ENCODE peak calls at places on chromosomes 2 and 18, in six cellular contexts. N is activated effector memory CD4-positive, alpha-beta T cell treated with Interleukin-2 at 50 U/mL for 16 hours; V is substantia nigra; B is AG08395; I is fibroblast of the conjunctiva; E is H54. U is an unnamed sample.

GRCh38 chr18:26440644-26441043 is 107.7 kb downstream of the KCTD1 start:
- DNase-seq in N (no peak), V (no peak), B (no peak), I (no peak), E (no peak), U (no peak)

GRCh38 chr2:75545387-75545786 is 15.4 kb downstream of the EVA1A start:
- DNase-seq in N (no peak), V (no peak), B (no peak), I (no peak), E (no peak), U (no peak)

GRCh38 chr2:86213699-86214502 is 14.6 kb downstream of the MRPL35 start:
- DNase-seq in N (no peak), V (no peak), B (no peak), I (no peak), E (no peak), U (no peak)

GRCh38 chr2:141062016-141062415 is 1068.8 kb downstream of the LRP1B start:
- DNase-seq in N (no peak), V (peak; percentile 2), B (no peak), I (no peak), E (no peak), U (no peak)

GRCh38 chr2:18829976-18830375 is 240.6 kb upstream of the NT5C1B start:
- DNase-seq in N (no peak), V (no peak), B (no peak), I (no peak), E (no peak), U (no peak)

GRCh38 chr2:19488009-19488691 is 129.7 kb upstream of the OSR1 start:
- DNase-seq in N (no peak), V (no peak), B (peak; percentile 48), I (peak; percentile 27), E (peak; percentile 26), U (peak; percentile 52)

GRCh38 chr2:72289283-72289682 is 141.6 kb upstream of the CYP26B1 start:
- DNase-seq in N (no peak), V (no peak), B (peak; percentile 50), I (no peak), E (no peak), U (peak; percentile 31)

GRCh38 chr2:103667335-103667884 is 905.6 kb downstream of the TMEM182 start:
- DNase-seq in N (no peak), V (no peak), B (no peak), I (no peak), E (no peak), U (no peak)

GRCh38 chr2:145759228-145759940 is 1239.5 kb upstream of the ZEB2 start:
- DNase-seq in N (no peak), V (no peak), B (no peak), I (no peak), E (no peak), U (no peak)